ENCODE peak calls at places on chromosomes 1 and 21, in seven cellular contexts. S, Z, T, A, M, H and F are unnamed samples. For H3K36me3, the result is how much of the 10 kb centered on the place peaks cover.

GRCh38 chr1:25833158-25833557 is 13.4 kb downstream of the MTFR1L start:
- DNase-seq in S (no peak), Z (no peak), T (no peak), A (no peak), M (no peak), H (no peak), F (no peak)

GRCh38 chr1:178530037-178530402 is 17.1 kb downstream of the TEX35 start:
- DNase-seq in S (no peak), Z (peak), T (no peak), A (no peak), M (peak), H (peak), F (no peak)

GRCh38 chr1:25065246-25066238 is 135.5 kb upstream of the RUNX3 start:
- DNase-seq in S (no peak), Z (no peak), T (no peak), A (no peak), M (no peak), H (peak), F (no peak)

GRCh38 chr1:21607549-21608529 is 61.3 kb downstream of the RAP1GAP start:
- DNase-seq in S (peak), Z (peak), T (peak), A (peak), M (no peak), H (peak), F (peak)

GRCh38 chr1:228416217-228416971 is at the start of gene TRIM17:
- DNase-seq in S (peak), Z (no peak), T (no peak), A (no peak), M (no peak), H (no peak), F (no peak)

GRCh38 chr1:228478912-228479665 is 8.1 kb upstream of the RNF187 start:
- DNase-seq in S (peak), Z (no peak), T (peak), A (no peak), M (no peak), H (no peak), F (peak)

GRCh38 chr1:26035959-26036755 is 9.8 kb downstream of the SLC30A2 start:
- DNase-seq in S (peak), Z (peak), T (peak), A (peak), M (peak), H (peak), F (peak)

GRCh38 chr1:211420845-211421454 is 71.0 kb downstream of the RD3 start:
- DNase-seq in S (no peak), Z (no peak), T (no peak), A (no peak), M (no peak), H (peak), F (no peak)

GRCh38 chr1:20343149-20343936 is 52.7 kb downstream of the VWA5B1 start:
- DNase-seq in S (peak), Z (no peak), T (no peak), A (no peak), M (no peak), H (no peak), F (peak)

GRCh38 chr1:66022904-66023620 is 230.4 kb downstream of the PDE4B start:
- DNase-seq in S (peak), Z (peak), T (peak), A (no peak), M (no peak), H (peak), F (no peak)

GRCh38 chr1:62384276-62385005 is 52.4 kb upstream of the USP1 start:
- DNase-seq in S (no peak), Z (peak), T (no peak), A (no peak), M (no peak), H (peak), F (no peak)

GRCh38 chr1:25650219-25650576 is 33.6 kb downstream of the MAN1C1 start:
- DNase-seq in S (no peak), Z (no peak), T (no peak), A (no peak), M (no peak), H (no peak), F (no peak)

GRCh38 chr1:25997759-25998074 is at the start of gene PAFAH2:
- DNase-seq in S (no peak), Z (no peak), T (no peak), A (no peak), M (no peak), H (no peak), F (no peak)

GRCh38 chr1:56098956-56099355 is 480.4 kb downstream of the PLPP3 start:
- DNase-seq in S (no peak), Z (peak), T (no peak), A (no peak), M (no peak), H (peak), F (no peak)

GRCh38 chr21:20943476-20944085 is 54.6 kb upstream of the NCAM2 start:
- DNase-seq in S (no peak), Z (no peak), T (no peak), A (no peak), M (no peak), H (no peak), F (no peak)

GRCh38 chr1:150619576-150620509 is 9.6 kb downstream of the ENSA start:
- DNase-seq in S (no peak), Z (peak), T (no peak), A (peak), M (no peak), H (peak), F (no peak)

GRCh38 chr1:243799908-243800307 is 50.1 kb downstream of the AKT3 start:
- DNase-seq in S (no peak), Z (no peak), T (no peak), A (no peak), M (no peak), H (peak), F (no peak)

GRCh38 chr1:64864018-64864945 is 102.1 kb downstream of the JAK1 start:
- DNase-seq in S (no peak), Z (no peak), T (peak), A (peak), M (no peak), H (no peak), F (peak)

GRCh38 chr21:38751379-38752050 is 54.2 kb upstream of the ETS2 start:
- DNase-seq in S (no peak), Z (peak), T (no peak), A (no peak), M (no peak), H (no peak), F (no peak)

GRCh38 chr1:241591317-241591716 is 48.9 kb downstream of the CHML start:
- DNase-seq in S (no peak), Z (no peak), T (no peak), A (no peak), M (peak), H (peak), F (no peak)

GRCh38 chr1:219492676-219493075 is 120.2 kb downstream of the ZC3H11B start:
- DNase-seq in S (no peak), Z (no peak), T (no peak), A (no peak), M (no peak), H (no peak), F (no peak)

GRCh38 chr1:232610187-232610901 is 19.6 kb downstream of the SIPA1L2 start:
- DNase-seq in S (no peak), Z (no peak), T (no peak), A (no peak), M (no peak), H (no peak), F (no peak)

GRCh38 chr1:24745711-24746582 is 700 bp downstream of the CLIC4 start:
- DNase-seq in S (peak), Z (no peak), T (peak), A (peak), M (no peak), H (peak), F (peak)

GRCh38 chr1:14939527-14940284 is 213.8 kb upstream of the TMEM51 start:
- DNase-seq in S (no peak), Z (peak), T (no peak), A (no peak), M (no peak), H (peak), F (no peak)

GRCh38 chr1:3423245-3423829 is 31.1 kb upstream of the ARHGEF16 start:
- DNase-seq in S (no peak), Z (no peak), T (no peak), A (no peak), M (no peak), H (no peak), F (no peak)

GRCh38 chr1:100141192-100141591 is 8.2 kb downstream of the TRMT13 start:
- DNase-seq in S (no peak), Z (no peak), T (no peak), A (no peak), M (no peak), H (no peak), F (no peak)
- H3K36me3 ChIP-seq in S (under half), Z (under half), T (under half), A (under half), M (under half), H (under half), F (under half)

DNA sequence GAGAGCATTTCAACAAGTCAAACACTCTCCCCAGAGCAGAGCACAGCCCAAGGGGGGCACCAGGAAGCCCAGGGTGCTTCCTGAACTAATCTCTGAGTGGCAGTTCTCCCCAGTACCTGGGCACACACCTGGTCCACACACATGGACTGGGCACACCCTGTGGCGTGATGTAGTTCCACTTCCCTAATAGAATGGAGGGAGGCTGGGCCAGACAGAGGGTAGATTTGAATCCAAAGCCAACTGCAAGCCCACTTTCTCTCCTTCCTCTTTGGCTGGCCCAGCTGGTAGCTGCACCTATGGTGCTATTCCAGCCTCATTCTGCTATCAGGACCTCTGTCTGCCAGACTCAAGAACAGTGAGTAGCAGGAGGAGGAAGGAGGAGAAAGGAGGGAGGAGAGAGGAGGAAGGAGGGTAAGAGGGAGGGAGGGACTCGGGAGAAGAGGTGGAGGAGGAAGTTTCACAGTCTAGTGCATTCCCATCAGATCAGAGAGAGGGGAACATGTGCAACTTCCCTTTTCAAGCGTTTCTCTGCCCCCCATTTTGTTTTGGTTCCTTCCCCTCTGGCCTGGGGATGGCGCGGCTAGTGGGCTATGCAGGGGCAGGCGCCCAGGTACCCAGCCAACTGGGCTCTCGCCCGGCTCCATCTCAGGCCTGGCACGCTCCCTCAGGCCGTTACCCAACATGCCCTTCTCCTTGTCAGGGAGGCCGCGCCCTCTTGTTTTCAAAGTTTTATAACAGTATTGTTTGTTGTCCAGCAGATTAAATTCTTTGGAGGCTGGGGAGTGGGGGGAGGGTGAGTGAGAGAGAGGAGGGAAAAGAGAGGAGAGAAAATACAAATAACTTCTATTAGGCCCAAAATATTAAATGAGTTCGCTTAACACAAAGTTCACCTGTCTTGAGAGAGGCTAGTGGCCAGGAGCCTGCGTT is 55.8 kb downstream of the CD46 start:
- DNase-seq in S (no peak), Z (no peak), T (peak), A (peak), M (no peak), H (no peak), F (no peak)
- TF ChIP-seq CTCF in S (no peak), Z (no peak), T (no peak), A (no peak), M (no peak), H (no peak), F (no peak)

GRCh38 chr1:169110265-169110664 is 3.8 kb downstream of the ATP1B1 start:
- DNase-seq in S (peak), Z (no peak), T (no peak), A (no peak), M (no peak), H (no peak), F (no peak)
- H3K4me3 ChIP-seq in S (peak), Z (peak), T (no peak), A (peak), M (peak), H (no peak), F (peak)

DNA sequence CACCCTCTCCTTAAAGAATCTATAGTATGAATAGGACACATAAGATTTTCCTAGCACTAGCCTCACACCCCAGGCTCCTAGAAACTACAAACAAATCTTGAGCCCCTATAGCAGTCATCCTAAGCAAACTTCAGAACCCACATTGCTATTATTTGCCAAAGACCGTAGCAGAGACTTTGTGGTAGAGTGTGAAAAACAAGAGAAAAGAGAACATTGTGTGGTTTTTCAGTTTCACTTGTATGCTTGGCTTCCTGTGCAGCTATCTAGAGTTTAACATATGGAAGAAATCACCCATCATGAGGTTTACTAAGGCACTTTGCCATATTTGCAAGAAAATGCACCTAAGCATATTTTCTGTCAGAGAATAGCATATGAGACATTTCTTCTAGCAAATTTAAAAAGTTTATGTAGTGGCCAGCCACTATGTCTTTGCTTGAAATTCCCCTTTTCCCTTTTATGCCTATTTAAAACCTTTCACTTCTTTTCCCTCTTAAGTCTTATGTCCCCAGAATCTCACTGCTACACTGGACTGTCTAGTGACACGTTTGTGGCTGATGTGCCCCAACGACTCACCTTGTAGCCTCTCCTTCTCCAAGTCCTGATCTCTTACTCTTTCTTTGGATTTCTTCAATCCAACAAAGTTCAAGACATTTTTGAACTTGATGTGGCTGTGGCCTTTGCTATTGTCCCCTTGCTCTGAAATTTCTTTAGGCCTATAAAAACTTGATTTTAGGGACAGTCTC is 25.6 kb downstream of the CCDC190 start:
- DNase-seq in S (no peak), Z (no peak), T (peak), A (no peak), M (no peak), H (peak), F (peak)
- H3K36me3 ChIP-seq in S (under half), Z (under half), T (under half), A (under half), M (under half), H (under half), F (under half)

GRCh38 chr1:235088907-235089306 is 39.7 kb downstream of the TOMM20 start:
- DNase-seq in S (no peak), Z (no peak), T (no peak), A (no peak), M (no peak), H (no peak), F (no peak)

GRCh38 chr1:235093685-235094592 is 34.7 kb downstream of the TOMM20 start:
- DNase-seq in S (peak), Z (peak), T (peak), A (peak), M (no peak), H (peak), F (peak)

GRCh38 chr1:235090406-235091069 is 38.1 kb downstream of the TOMM20 start:
- DNase-seq in S (peak), Z (no peak), T (no peak), A (no peak), M (no peak), H (no peak), F (no peak)

GRCh38 chr1:235095938-235096562 is 32.6 kb downstream of the TOMM20 start:
- DNase-seq in S (no peak), Z (no peak), T (no peak), A (no peak), M (no peak), H (no peak), F (no peak)

DNA sequence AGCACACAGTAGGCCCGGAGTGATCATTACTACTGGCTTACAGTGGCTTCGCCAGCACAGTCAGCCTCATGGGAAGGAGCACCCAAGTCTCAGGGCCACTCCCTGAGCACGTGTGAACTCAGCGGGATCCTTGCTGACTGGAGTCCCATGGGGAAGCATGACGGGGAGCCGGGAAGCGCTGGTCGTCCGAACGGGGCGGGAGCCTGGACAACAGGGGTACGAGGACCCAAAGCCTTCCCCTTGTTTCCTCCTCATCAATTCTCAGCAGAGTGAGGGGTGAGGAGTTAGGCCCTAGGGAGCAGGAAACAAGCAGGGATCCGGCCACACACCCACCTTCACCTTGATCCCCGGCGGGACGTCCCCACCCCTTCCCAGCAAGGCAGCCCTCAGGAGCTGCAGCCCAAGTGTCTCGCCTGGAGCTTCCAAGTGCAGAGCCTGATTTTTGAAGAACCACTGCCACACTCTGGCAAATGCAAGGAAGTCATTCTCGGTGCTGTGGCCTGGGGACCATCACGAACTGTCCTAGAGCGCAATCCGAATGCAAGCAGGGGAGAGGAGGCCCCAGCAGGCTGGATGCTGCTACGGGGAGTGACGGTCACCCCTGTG is 35.5 kb downstream of the TOMM20 start:
- DNase-seq in S (peak), Z (peak), T (no peak), A (no peak), M (no peak), H (peak), F (no peak)
- TF ChIP-seq CTCF in S (peak), Z (peak), T (no peak), A (no peak), M (no peak), H (peak), F (no peak)

GRCh38 chr1:36305915-36306209 is 306 bp upstream of the SH3D21 start:
- DNase-seq in S (no peak), Z (no peak), T (no peak), A (no peak), M (no peak), H (no peak), F (no peak)
- H3K4me3 ChIP-seq in S (peak), Z (no peak), T (peak), A (peak), M (peak), H (no peak), F (peak)